ENCODE peak calls at places on chromosomes 3 and 15, in six cellular contexts. One of them, this sample, is unnamed.

GRCh38 chr3:134354612-134355275 is 19.5 kb downstream of the AMOTL2 start:
- DNase-seq in Peyer's patch: peak
- DNase-seq in fibroblast of mammary gland: no peak
- DNase-seq in NCI-H1092: no peak
- DNase-seq in stimulated activated CD4-positive, alpha-beta T cell treated with anti-CD3 and anti-CD28 coated beads, Interleukin-4, amount 100 ng/mL, for 1 hour: no peak
- DNase-seq in lower lobe of right lung: no peak
- DNase-seq in this sample: no peak

GRCh38 chr3:134859341-134859740 is 64.3 kb downstream of the EPHB1 start:
- DNase-seq in stimulated activated CD4-positive, alpha-beta T cell treated with anti-CD3 and anti-CD28 coated beads, Interleukin-4, amount 100 ng/mL, for 1 hour: no peak
- DNase-seq in fibroblast of mammary gland: no peak
- DNase-seq in NCI-H1092: no peak
- DNase-seq in Peyer's patch: no peak
- DNase-seq in lower lobe of right lung: no peak
- DNase-seq in this sample: no peak

GRCh38 chr15:28075482-28076029 is 23.6 kb downstream of the OCA2 start:
- DNase-seq in Peyer's patch: no peak
- DNase-seq in stimulated activated CD4-positive, alpha-beta T cell treated with anti-CD3 and anti-CD28 coated beads, Interleukin-4, amount 100 ng/mL, for 1 hour: no peak
- DNase-seq in lower lobe of right lung: no peak
- DNase-seq in NCI-H1092: peak
- DNase-seq in fibroblast of mammary gland: no peak
- DNase-seq in this sample: no peak

GRCh38 chr3:127709320-127710060 is 36.7 kb downstream of the ABTB1 start:
- DNase-seq in Peyer's patch: no peak
- DNase-seq in stimulated activated CD4-positive, alpha-beta T cell treated with anti-CD3 and anti-CD28 coated beads, Interleukin-4, amount 100 ng/mL, for 1 hour: no peak
- DNase-seq in fibroblast of mammary gland: peak
- DNase-seq in lower lobe of right lung: no peak
- DNase-seq in NCI-H1092: no peak
- DNase-seq in this sample: no peak

GRCh38 chr3:57166660-57167059 is 1.5 kb upstream of the IL17RD start:
- DNase-seq in NCI-H1092: no peak
- DNase-seq in Peyer's patch: no peak
- DNase-seq in fibroblast of mammary gland: no peak
- DNase-seq in stimulated activated CD4-positive, alpha-beta T cell treated with anti-CD3 and anti-CD28 coated beads, Interleukin-4, amount 100 ng/mL, for 1 hour: no peak
- DNase-seq in lower lobe of right lung: no peak
- DNase-seq in this sample: no peak

GRCh38 chr15:63054985-63055384 is 12.4 kb downstream of the TPM1 start:
- DNase-seq in Peyer's patch: no peak
- DNase-seq in fibroblast of mammary gland: no peak
- DNase-seq in NCI-H1092: no peak
- DNase-seq in stimulated activated CD4-positive, alpha-beta T cell treated with anti-CD3 and anti-CD28 coated beads, Interleukin-4, amount 100 ng/mL, for 1 hour: no peak
- DNase-seq in lower lobe of right lung: no peak
- DNase-seq in this sample: no peak

GRCh38 chr15:47644713-47645112 is 72.6 kb upstream of the SEMA6D start:
- DNase-seq in Peyer's patch: no peak
- DNase-seq in stimulated activated CD4-positive, alpha-beta T cell treated with anti-CD3 and anti-CD28 coated beads, Interleukin-4, amount 100 ng/mL, for 1 hour: no peak
- DNase-seq in fibroblast of mammary gland: no peak
- DNase-seq in lower lobe of right lung: no peak
- DNase-seq in NCI-H1092: no peak
- DNase-seq in this sample: no peak

GRCh38 chr3:99895106-99895705 is 77.5 kb downstream of the CMSS1 start:
- DNase-seq in fibroblast of mammary gland: peak
- DNase-seq in Peyer's patch: no peak
- DNase-seq in stimulated activated CD4-positive, alpha-beta T cell treated with anti-CD3 and anti-CD28 coated beads, Interleukin-4, amount 100 ng/mL, for 1 hour: no peak
- DNase-seq in lower lobe of right lung: no peak
- DNase-seq in NCI-H1092: no peak
- DNase-seq in this sample: no peak

GRCh38 chr3:156230291-156230900 is 110.0 kb downstream of the KCNAB1 start:
- DNase-seq in fibroblast of mammary gland: peak
- DNase-seq in NCI-H1092: no peak
- DNase-seq in stimulated activated CD4-positive, alpha-beta T cell treated with anti-CD3 and anti-CD28 coated beads, Interleukin-4, amount 100 ng/mL, for 1 hour: no peak
- DNase-seq in Peyer's patch: no peak
- DNase-seq in lower lobe of right lung: no peak
- DNase-seq in this sample: no peak

GRCh38 chr3:101009386-101009785 is 16.2 kb upstream of the ABI3BP start:
- DNase-seq in NCI-H1092: no peak
- DNase-seq in Peyer's patch: no peak
- DNase-seq in fibroblast of mammary gland: peak
- DNase-seq in stimulated activated CD4-positive, alpha-beta T cell treated with anti-CD3 and anti-CD28 coated beads, Interleukin-4, amount 100 ng/mL, for 1 hour: no peak
- DNase-seq in lower lobe of right lung: no peak
- DNase-seq in this sample: no peak

GRCh38 chr3:131756405-131756804 is 253.6 kb upstream of the MRPL3 start:
- DNase-seq in lower lobe of right lung: no peak
- DNase-seq in Peyer's patch: no peak
- DNase-seq in fibroblast of mammary gland: no peak
- DNase-seq in NCI-H1092: no peak
- DNase-seq in stimulated activated CD4-positive, alpha-beta T cell treated with anti-CD3 and anti-CD28 coated beads, Interleukin-4, amount 100 ng/mL, for 1 hour: no peak
- DNase-seq in this sample: no peak

GRCh38 chr3:69016901-69017300 is 3.4 kb upstream of the EOGT start:
- DNase-seq in NCI-H1092: no peak
- DNase-seq in lower lobe of right lung: no peak
- DNase-seq in stimulated activated CD4-positive, alpha-beta T cell treated with anti-CD3 and anti-CD28 coated beads, Interleukin-4, amount 100 ng/mL, for 1 hour: no peak
- DNase-seq in fibroblast of mammary gland: no peak
- DNase-seq in Peyer's patch: no peak
- DNase-seq in this sample: no peak

GRCh38 chr3:57100046-57100695 is 39.7 kb downstream of the SPATA12 start:
- DNase-seq in stimulated activated CD4-positive, alpha-beta T cell treated with anti-CD3 and anti-CD28 coated beads, Interleukin-4, amount 100 ng/mL, for 1 hour: peak
- DNase-seq in Peyer's patch: no peak
- DNase-seq in fibroblast of mammary gland: peak
- DNase-seq in NCI-H1092: peak
- DNase-seq in lower lobe of right lung: no peak
- DNase-seq in this sample: peak

GRCh38 chr15:57505949-57506391 is 85.7 kb upstream of the MYZAP start:
- DNase-seq in Peyer's patch: peak
- DNase-seq in fibroblast of mammary gland: no peak
- DNase-seq in NCI-H1092: no peak
- DNase-seq in lower lobe of right lung: peak
- DNase-seq in stimulated activated CD4-positive, alpha-beta T cell treated with anti-CD3 and anti-CD28 coated beads, Interleukin-4, amount 100 ng/mL, for 1 hour: no peak
- DNase-seq in this sample: no peak

GRCh38 chr3:88595025-88595424 is 445.3 kb downstream of the C3orf38 start:
- DNase-seq in fibroblast of mammary gland: peak
- DNase-seq in NCI-H1092: no peak
- DNase-seq in stimulated activated CD4-positive, alpha-beta T cell treated with anti-CD3 and anti-CD28 coated beads, Interleukin-4, amount 100 ng/mL, for 1 hour: no peak
- DNase-seq in lower lobe of right lung: no peak
- DNase-seq in Peyer's patch: no peak
- DNase-seq in this sample: no peak

GRCh38 chr3:156258301-156258700 is 137.9 kb downstream of the KCNAB1 start:
- DNase-seq in fibroblast of mammary gland: no peak
- DNase-seq in NCI-H1092: no peak
- DNase-seq in Peyer's patch: no peak
- DNase-seq in stimulated activated CD4-positive, alpha-beta T cell treated with anti-CD3 and anti-CD28 coated beads, Interleukin-4, amount 100 ng/mL, for 1 hour: no peak
- DNase-seq in lower lobe of right lung: no peak
- DNase-seq in this sample: no peak

GRCh38 chr3:12195231-12195630 is 36.5 kb upstream of the TIMP4 start:
- DNase-seq in NCI-H1092: no peak
- DNase-seq in stimulated activated CD4-positive, alpha-beta T cell treated with anti-CD3 and anti-CD28 coated beads, Interleukin-4, amount 100 ng/mL, for 1 hour: no peak
- DNase-seq in fibroblast of mammary gland: no peak
- DNase-seq in Peyer's patch: no peak
- DNase-seq in lower lobe of right lung: no peak
- DNase-seq in this sample: no peak

GRCh38 chr3:139130390-139131140 is 85.9 kb upstream of the PRR23C start:
- DNase-seq in fibroblast of mammary gland: no peak
- DNase-seq in stimulated activated CD4-positive, alpha-beta T cell treated with anti-CD3 and anti-CD28 coated beads, Interleukin-4, amount 100 ng/mL, for 1 hour: no peak
- DNase-seq in lower lobe of right lung: no peak
- DNase-seq in NCI-H1092: no peak
- DNase-seq in Peyer's patch: no peak
- DNase-seq in this sample: no peak

GRCh38 chr3:45104715-45105711 is 41.2 kb downstream of the CDCP1 start:
- DNase-seq in Peyer's patch: no peak
- DNase-seq in lower lobe of right lung: no peak
- DNase-seq in fibroblast of mammary gland: peak
- DNase-seq in NCI-H1092: no peak
- DNase-seq in stimulated activated CD4-positive, alpha-beta T cell treated with anti-CD3 and anti-CD28 coated beads, Interleukin-4, amount 100 ng/mL, for 1 hour: no peak
- DNase-seq in this sample: no peak

GRCh38 chr3:45575491-45575923 is 19.0 kb upstream of the LIMD1 start:
- DNase-seq in lower lobe of right lung: no peak
- DNase-seq in Peyer's patch: no peak
- DNase-seq in NCI-H1092: no peak
- DNase-seq in stimulated activated CD4-positive, alpha-beta T cell treated with anti-CD3 and anti-CD28 coated beads, Interleukin-4, amount 100 ng/mL, for 1 hour: no peak
- DNase-seq in fibroblast of mammary gland: no peak
- DNase-seq in this sample: no peak

GRCh38 chr3:72032435-72033118 is 247.6 kb upstream of the PROK2 start:
- DNase-seq in Peyer's patch: no peak
- DNase-seq in lower lobe of right lung: no peak
- DNase-seq in fibroblast of mammary gland: no peak
- DNase-seq in stimulated activated CD4-positive, alpha-beta T cell treated with anti-CD3 and anti-CD28 coated beads, Interleukin-4, amount 100 ng/mL, for 1 hour: no peak
- DNase-seq in NCI-H1092: no peak
- DNase-seq in this sample: no peak

GRCh38 chr3:132380979-132381944 is 36.0 kb upstream of the DNAJC13 start:
- DNase-seq in fibroblast of mammary gland: peak
- DNase-seq in NCI-H1092: no peak
- DNase-seq in stimulated activated CD4-positive, alpha-beta T cell treated with anti-CD3 and anti-CD28 coated beads, Interleukin-4, amount 100 ng/mL, for 1 hour: no peak
- DNase-seq in lower lobe of right lung: no peak
- DNase-seq in Peyer's patch: no peak
- DNase-seq in this sample: no peak

GRCh38 chr3:33717616-33717865 is 513 bp downstream of the CLASP2 start:
- DNase-seq in stimulated activated CD4-positive, alpha-beta T cell treated with anti-CD3 and anti-CD28 coated beads, Interleukin-4, amount 100 ng/mL, for 1 hour: peak
- DNase-seq in Peyer's patch: peak
- DNase-seq in fibroblast of mammary gland: peak
- DNase-seq in NCI-H1092: no peak
- DNase-seq in lower lobe of right lung: peak
- DNase-seq in this sample: no peak

GRCh38 chr3:36244728-36245127 is 135.6 kb upstream of the STAC start:
- DNase-seq in Peyer's patch: no peak
- DNase-seq in fibroblast of mammary gland: peak
- DNase-seq in lower lobe of right lung: no peak
- DNase-seq in stimulated activated CD4-positive, alpha-beta T cell treated with anti-CD3 and anti-CD28 coated beads, Interleukin-4, amount 100 ng/mL, for 1 hour: no peak
- DNase-seq in NCI-H1092: no peak
- DNase-seq in this sample: no peak

GRCh38 chr3:141151439-141151838 is 80.2 kb upstream of the PXYLP1 start:
- DNase-seq in fibroblast of mammary gland: peak
- DNase-seq in lower lobe of right lung: no peak
- DNase-seq in Peyer's patch: no peak
- DNase-seq in stimulated activated CD4-positive, alpha-beta T cell treated with anti-CD3 and anti-CD28 coated beads, Interleukin-4, amount 100 ng/mL, for 1 hour: no peak
- DNase-seq in NCI-H1092: no peak
- DNase-seq in this sample: no peak

GRCh38 chr3:39249453-39250115 is 30.3 kb downstream of the CX3CR1 start:
- DNase-seq in lower lobe of right lung: no peak
- DNase-seq in Peyer's patch: no peak
- DNase-seq in NCI-H1092: no peak
- DNase-seq in stimulated activated CD4-positive, alpha-beta T cell treated with anti-CD3 and anti-CD28 coated beads, Interleukin-4, amount 100 ng/mL, for 1 hour: no peak
- DNase-seq in fibroblast of mammary gland: peak
- DNase-seq in this sample: no peak

GRCh38 chr3:62558549-62559112 is 185.3 kb upstream of the FEZF2 start:
- DNase-seq in stimulated activated CD4-positive, alpha-beta T cell treated with anti-CD3 and anti-CD28 coated beads, Interleukin-4, amount 100 ng/mL, for 1 hour: no peak
- DNase-seq in fibroblast of mammary gland: peak
- DNase-seq in lower lobe of right lung: no peak
- DNase-seq in Peyer's patch: no peak
- DNase-seq in NCI-H1092: no peak
- DNase-seq in this sample: no peak

GRCh38 chr15:74242296-74242929 is 6.3 kb downstream of the CCDC33 start:
- DNase-seq in lower lobe of right lung: no peak
- DNase-seq in stimulated activated CD4-positive, alpha-beta T cell treated with anti-CD3 and anti-CD28 coated beads, Interleukin-4, amount 100 ng/mL, for 1 hour: no peak
- DNase-seq in fibroblast of mammary gland: peak
- DNase-seq in Peyer's patch: no peak
- DNase-seq in NCI-H1092: no peak
- DNase-seq in this sample: no peak

GRCh38 chr3:48863122-48863521 is 15.4 kb upstream of the PRKAR2A start:
- DNase-seq in stimulated activated CD4-positive, alpha-beta T cell treated with anti-CD3 and anti-CD28 coated beads, Interleukin-4, amount 100 ng/mL, for 1 hour: no peak
- DNase-seq in Peyer's patch: no peak
- DNase-seq in NCI-H1092: no peak
- DNase-seq in fibroblast of mammary gland: no peak
- DNase-seq in lower lobe of right lung: peak
- DNase-seq in this sample: no peak

GRCh38 chr3:5330152-5330810 is 142.8 kb downstream of the EDEM1 start:
- DNase-seq in fibroblast of mammary gland: peak
- DNase-seq in Peyer's patch: no peak
- DNase-seq in lower lobe of right lung: no peak
- DNase-seq in NCI-H1092: no peak
- DNase-seq in stimulated activated CD4-positive, alpha-beta T cell treated with anti-CD3 and anti-CD28 coated beads, Interleukin-4, amount 100 ng/mL, for 1 hour: peak
- DNase-seq in this sample: no peak

GRCh38 chr15:73717802-73718201 is 33.6 kb downstream of the CD276 start:
- DNase-seq in fibroblast of mammary gland: no peak
- DNase-seq in Peyer's patch: no peak
- DNase-seq in stimulated activated CD4-positive, alpha-beta T cell treated with anti-CD3 and anti-CD28 coated beads, Interleukin-4, amount 100 ng/mL, for 1 hour: no peak
- DNase-seq in lower lobe of right lung: no peak
- DNase-seq in NCI-H1092: no peak
- DNase-seq in this sample: no peak

GRCh38 chr3:150372320-150373118 is 35.6 kb upstream of the TSC22D2 start:
- DNase-seq in NCI-H1092: no peak
- DNase-seq in lower lobe of right lung: no peak
- DNase-seq in fibroblast of mammary gland: peak
- DNase-seq in stimulated activated CD4-positive, alpha-beta T cell treated with anti-CD3 and anti-CD28 coated beads, Interleukin-4, amount 100 ng/mL, for 1 hour: no peak
- DNase-seq in Peyer's patch: no peak
- DNase-seq in this sample: no peak

This sample was measured in T-helper 9 cell.